ENCODE peak calls at places on chromosomes 16 and 17, in nine cellular contexts. One of them, this sample, is unnamed.

GRCh38 chr17:78977992-78978973 is 1.4 kb downstream of the LGALS3BP start:
- DNase-seq in fibroblast of the aortic adventitia: no peak
- DNase-seq in neural progenitor cell: no peak
- DNase-seq in ovary: peak; percentile 35
- DNase-seq in K562: no peak
- DNase-seq in body of pancreas: no peak
- DNase-seq in mammary epithelial cell: no peak
- DNase-seq in fibroblast of lung: no peak
- DNase-seq in tibial nerve: no peak
- DNase-seq in this sample: no peak

GRCh38 chr17:74873874-74874614 is 1.2 kb upstream of the FDXR start:
- DNase-seq in fibroblast of the aortic adventitia: no peak
- DNase-seq in neural progenitor cell: no peak
- DNase-seq in ovary: no peak
- DNase-seq in K562: no peak
- DNase-seq in body of pancreas: no peak
- DNase-seq in mammary epithelial cell: no peak
- DNase-seq in fibroblast of lung: no peak
- DNase-seq in tibial nerve: no peak
- DNase-seq in this sample: no peak

GRCh38 chr16:56625140-56625942 is at the start of gene MT1E:
- DNase-seq in fibroblast of the aortic adventitia: peak; percentile 82
- DNase-seq in neural progenitor cell: peak; percentile 71
- DNase-seq in ovary: peak; percentile 63
- DNase-seq in K562: no peak
- DNase-seq in body of pancreas: peak; percentile 86
- DNase-seq in mammary epithelial cell: peak; percentile 74
- DNase-seq in fibroblast of lung: peak; percentile 85
- DNase-seq in tibial nerve: peak; percentile 42
- DNase-seq in this sample: no peak

GRCh38 chr16:56341656-56342397 is 83.5 kb downstream of the AMFR start:
- DNase-seq in fibroblast of the aortic adventitia: no peak
- DNase-seq in neural progenitor cell: no peak
- DNase-seq in ovary: no peak
- DNase-seq in K562: no peak
- DNase-seq in body of pancreas: no peak
- DNase-seq in mammary epithelial cell: no peak
- DNase-seq in fibroblast of lung: no peak
- DNase-seq in tibial nerve: no peak
- DNase-seq in this sample: no peak

GRCh38 chr16:73071131-73071940 is 23.4 kb upstream of the ZFHX3 start:
- DNase-seq in fibroblast of the aortic adventitia: peak; percentile 47
- DNase-seq in neural progenitor cell: peak; percentile 73
- DNase-seq in ovary: peak; percentile 59
- DNase-seq in K562: no peak
- DNase-seq in body of pancreas: peak; percentile 68
- DNase-seq in mammary epithelial cell: no peak
- DNase-seq in fibroblast of lung: peak; percentile 49
- DNase-seq in tibial nerve: no peak
- DNase-seq in this sample: no peak

GRCh38 chr17:79668344-79669250 is 57.7 kb upstream of the RBFOX3 start:
- DNase-seq in fibroblast of the aortic adventitia: no peak
- DNase-seq in neural progenitor cell: no peak
- DNase-seq in ovary: no peak
- DNase-seq in K562: no peak
- DNase-seq in body of pancreas: no peak
- DNase-seq in mammary epithelial cell: no peak
- DNase-seq in fibroblast of lung: no peak
- DNase-seq in tibial nerve: no peak
- DNase-seq in this sample: no peak

GRCh38 chr17:66632716-66633115 is 202.2 kb upstream of the CACNG5 start:
- DNase-seq in fibroblast of the aortic adventitia: no peak
- DNase-seq in neural progenitor cell: no peak
- DNase-seq in ovary: no peak
- DNase-seq in K562: no peak
- DNase-seq in body of pancreas: no peak
- DNase-seq in mammary epithelial cell: no peak
- DNase-seq in fibroblast of lung: no peak
- DNase-seq in tibial nerve: no peak
- DNase-seq in this sample: no peak

GRCh38 chr16:78703951-78704350 is 604.5 kb downstream of the WWOX start:
- DNase-seq in fibroblast of the aortic adventitia: no peak
- DNase-seq in neural progenitor cell: no peak
- DNase-seq in ovary: no peak
- DNase-seq in K562: no peak
- DNase-seq in body of pancreas: no peak
- DNase-seq in mammary epithelial cell: no peak
- DNase-seq in fibroblast of lung: peak; percentile 24
- DNase-seq in tibial nerve: no peak
- DNase-seq in this sample: no peak

GRCh38 chr17:68955181-68955841 is at the start of gene ABCA8:
- DNase-seq in fibroblast of the aortic adventitia: peak; percentile 91
- DNase-seq in neural progenitor cell: no peak
- DNase-seq in ovary: peak; percentile 56
- DNase-seq in K562: no peak
- DNase-seq in body of pancreas: peak; percentile 17
- DNase-seq in mammary epithelial cell: no peak
- DNase-seq in fibroblast of lung: peak; percentile 86
- DNase-seq in tibial nerve: peak; percentile 59
- DNase-seq in this sample: peak; percentile 2

GRCh38 chr17:36203335-36203734 is 6.8 kb upstream of the CCL3L1 start:
- DNase-seq in fibroblast of the aortic adventitia: no peak
- DNase-seq in neural progenitor cell: no peak
- DNase-seq in ovary: no peak
- DNase-seq in K562: no peak
- DNase-seq in body of pancreas: no peak
- DNase-seq in mammary epithelial cell: no peak
- DNase-seq in fibroblast of lung: no peak
- DNase-seq in tibial nerve: no peak
- DNase-seq in this sample: no peak

GRCh38 chr17:47999612-48000011 is 28.7 kb downstream of the CDK5RAP3 start:
- DNase-seq in fibroblast of the aortic adventitia: no peak
- DNase-seq in neural progenitor cell: no peak
- DNase-seq in ovary: no peak
- DNase-seq in K562: no peak
- DNase-seq in body of pancreas: no peak
- DNase-seq in mammary epithelial cell: peak; percentile 69
- DNase-seq in fibroblast of lung: no peak
- DNase-seq in tibial nerve: no peak
- DNase-seq in this sample: no peak

GRCh38 chr16:70725912-70726828 is 40.3 kb upstream of the MTSS2 start:
- DNase-seq in fibroblast of the aortic adventitia: peak; percentile 24
- DNase-seq in neural progenitor cell: no peak
- DNase-seq in ovary: peak; percentile 72
- DNase-seq in K562: peak; percentile 46
- DNase-seq in body of pancreas: no peak
- DNase-seq in mammary epithelial cell: no peak
- DNase-seq in fibroblast of lung: peak; percentile 79
- DNase-seq in tibial nerve: no peak
- DNase-seq in this sample: no peak

GRCh38 chr17:36931697-36932382 is 5.4 kb upstream of the LHX1 start:
- DNase-seq in fibroblast of the aortic adventitia: peak; percentile 39
- DNase-seq in neural progenitor cell: no peak
- DNase-seq in ovary: no peak
- DNase-seq in K562: no peak
- DNase-seq in body of pancreas: no peak
- DNase-seq in mammary epithelial cell: no peak
- DNase-seq in fibroblast of lung: peak; percentile 33
- DNase-seq in tibial nerve: no peak
- DNase-seq in this sample: no peak

GRCh38 chr17:57121308-57122042 is 36.4 kb downstream of the AKAP1 start:
- DNase-seq in fibroblast of the aortic adventitia: peak; percentile 42
- DNase-seq in neural progenitor cell: peak; percentile 74
- DNase-seq in ovary: peak; percentile 67
- DNase-seq in K562: peak; percentile 54
- DNase-seq in body of pancreas: peak; percentile 55
- DNase-seq in mammary epithelial cell: no peak
- DNase-seq in fibroblast of lung: peak; percentile 51
- DNase-seq in tibial nerve: peak; percentile 30
- DNase-seq in this sample: no peak

GRCh38 chr17:39867084-39867890 is 715 bp upstream of the ZPBP2 start:
- DNase-seq in fibroblast of the aortic adventitia: no peak
- DNase-seq in neural progenitor cell: no peak
- DNase-seq in ovary: no peak
- DNase-seq in K562: no peak
- DNase-seq in body of pancreas: no peak
- DNase-seq in mammary epithelial cell: no peak
- DNase-seq in fibroblast of lung: no peak
- DNase-seq in tibial nerve: no peak
- DNase-seq in this sample: no peak

GRCh38 chr17:40519089-40519775 is 17.8 kb upstream of the TNS4 start:
- DNase-seq in fibroblast of the aortic adventitia: no peak
- DNase-seq in neural progenitor cell: no peak
- DNase-seq in ovary: no peak
- DNase-seq in K562: no peak
- DNase-seq in body of pancreas: no peak
- DNase-seq in mammary epithelial cell: no peak
- DNase-seq in fibroblast of lung: no peak
- DNase-seq in tibial nerve: no peak
- DNase-seq in this sample: no peak

GRCh38 chr17:7561028-7561575 is 617 bp upstream of the SENP3 start:
- DNase-seq in fibroblast of the aortic adventitia: peak; percentile 80
- DNase-seq in neural progenitor cell: peak; percentile 95
- DNase-seq in ovary: peak; percentile 93
- DNase-seq in K562: peak; percentile 78
- DNase-seq in body of pancreas: peak; percentile 96
- DNase-seq in mammary epithelial cell: peak; percentile 87
- DNase-seq in fibroblast of lung: peak; percentile 77
- DNase-seq in tibial nerve: peak; percentile 87
- DNase-seq in this sample: no peak
- TF ChIP-seq CTCF in fibroblast of the aortic adventitia: peak; percentile 85
- TF ChIP-seq CTCF in neural progenitor cell: peak; percentile 66
- TF ChIP-seq CTCF in ovary: peak; percentile 89
- TF ChIP-seq CTCF in K562: peak; percentile 76
- TF ChIP-seq CTCF in body of pancreas: peak; percentile 82
- TF ChIP-seq CTCF in mammary epithelial cell: peak; percentile 82
- TF ChIP-seq CTCF in fibroblast of lung: peak; percentile 55
- TF ChIP-seq CTCF in tibial nerve: peak; percentile 87
- TF ChIP-seq CTCF in this sample: peak; percentile 61

GRCh38 chr16:66881560-66881959 is 1.2 kb downstream of the PDP2 start:
- DNase-seq in fibroblast of the aortic adventitia: no peak
- DNase-seq in neural progenitor cell: no peak
- DNase-seq in ovary: no peak
- DNase-seq in K562: no peak
- DNase-seq in body of pancreas: no peak
- DNase-seq in mammary epithelial cell: no peak
- DNase-seq in fibroblast of lung: no peak
- DNase-seq in tibial nerve: no peak
- DNase-seq in this sample: no peak
- H3K4me3 ChIP-seq in fibroblast of the aortic adventitia: peak overlapping the region; percentile 93
- H3K4me3 ChIP-seq in neural progenitor cell: peak overlapping the region; percentile 62
- H3K4me3 ChIP-seq in ovary: peak overlapping the region; percentile 62
- H3K4me3 ChIP-seq in K562: peak overlapping the region; percentile 25
- H3K4me3 ChIP-seq in body of pancreas: no peak overlapping the region
- H3K4me3 ChIP-seq in mammary epithelial cell: peak overlapping the region; percentile 81
- H3K4me3 ChIP-seq in fibroblast of lung: peak overlapping the region; percentile 85
- H3K4me3 ChIP-seq in tibial nerve: peak overlapping the region; percentile 98
- H3K4me3 ChIP-seq in this sample: peak overlapping the region; percentile 91

GRCh38 chr16:88060524-88061219 is 109.4 kb downstream of the BANP start:
- DNase-seq in fibroblast of the aortic adventitia: no peak
- DNase-seq in neural progenitor cell: peak; percentile 1
- DNase-seq in ovary: peak; percentile 20
- DNase-seq in K562: peak; percentile 44
- DNase-seq in body of pancreas: no peak
- DNase-seq in mammary epithelial cell: no peak
- DNase-seq in fibroblast of lung: no peak
- DNase-seq in tibial nerve: no peak
- DNase-seq in this sample: no peak
- TF ChIP-seq CTCF in fibroblast of the aortic adventitia: no peak
- TF ChIP-seq CTCF in neural progenitor cell: peak; percentile 26
- TF ChIP-seq CTCF in ovary: no peak
- TF ChIP-seq CTCF in K562: peak; percentile 27
- TF ChIP-seq CTCF in body of pancreas: no peak
- TF ChIP-seq CTCF in mammary epithelial cell: no peak
- TF ChIP-seq CTCF in fibroblast of lung: no peak
- TF ChIP-seq CTCF in tibial nerve: no peak
- TF ChIP-seq CTCF in this sample: peak; percentile 2

GRCh38 chr16:69698404-69698803 is 28.0 kb downstream of the NQO1 start:
- DNase-seq in fibroblast of the aortic adventitia: no peak
- DNase-seq in neural progenitor cell: no peak
- DNase-seq in ovary: no peak
- DNase-seq in K562: no peak
- DNase-seq in body of pancreas: no peak
- DNase-seq in mammary epithelial cell: no peak
- DNase-seq in fibroblast of lung: no peak
- DNase-seq in tibial nerve: no peak
- DNase-seq in this sample: no peak

GRCh38 chr16:69699915-69700314 is 26.4 kb downstream of the NQO1 start:
- DNase-seq in fibroblast of the aortic adventitia: no peak
- DNase-seq in neural progenitor cell: no peak
- DNase-seq in ovary: no peak
- DNase-seq in K562: no peak
- DNase-seq in body of pancreas: no peak
- DNase-seq in mammary epithelial cell: no peak
- DNase-seq in fibroblast of lung: no peak
- DNase-seq in tibial nerve: no peak
- DNase-seq in this sample: no peak

GRCh38 chr16:69703638-69704037 is 22.7 kb downstream of the NQO1 start:
- DNase-seq in fibroblast of the aortic adventitia: peak; percentile 45
- DNase-seq in neural progenitor cell: no peak
- DNase-seq in ovary: no peak
- DNase-seq in K562: no peak
- DNase-seq in body of pancreas: no peak
- DNase-seq in mammary epithelial cell: no peak
- DNase-seq in fibroblast of lung: peak; percentile 47
- DNase-seq in tibial nerve: no peak
- DNase-seq in this sample: no peak

GRCh38 chr16:69701452-69701851 is 24.9 kb downstream of the NQO1 start:
- DNase-seq in fibroblast of the aortic adventitia: no peak
- DNase-seq in neural progenitor cell: no peak
- DNase-seq in ovary: no peak
- DNase-seq in K562: no peak
- DNase-seq in body of pancreas: no peak
- DNase-seq in mammary epithelial cell: no peak
- DNase-seq in fibroblast of lung: no peak
- DNase-seq in tibial nerve: no peak
- DNase-seq in this sample: no peak

GRCh38 chr16:69701866-69702265 is 24.5 kb downstream of the NQO1 start:
- DNase-seq in fibroblast of the aortic adventitia: no peak
- DNase-seq in neural progenitor cell: no peak
- DNase-seq in ovary: no peak
- DNase-seq in K562: no peak
- DNase-seq in body of pancreas: no peak
- DNase-seq in mammary epithelial cell: no peak
- DNase-seq in fibroblast of lung: no peak
- DNase-seq in tibial nerve: no peak
- DNase-seq in this sample: no peak
- H3K4me3 ChIP-seq in fibroblast of the aortic adventitia: no peak overlapping the region
- H3K4me3 ChIP-seq in neural progenitor cell: no peak overlapping the region
- H3K4me3 ChIP-seq in ovary: no peak overlapping the region
- H3K4me3 ChIP-seq in K562: no peak overlapping the region
- H3K4me3 ChIP-seq in body of pancreas: no peak overlapping the region
- H3K4me3 ChIP-seq in mammary epithelial cell: no peak overlapping the region
- H3K4me3 ChIP-seq in fibroblast of lung: no peak overlapping the region
- H3K4me3 ChIP-seq in tibial nerve: no peak overlapping the region
- H3K4me3 ChIP-seq in this sample: no peak overlapping the region

DNA sequence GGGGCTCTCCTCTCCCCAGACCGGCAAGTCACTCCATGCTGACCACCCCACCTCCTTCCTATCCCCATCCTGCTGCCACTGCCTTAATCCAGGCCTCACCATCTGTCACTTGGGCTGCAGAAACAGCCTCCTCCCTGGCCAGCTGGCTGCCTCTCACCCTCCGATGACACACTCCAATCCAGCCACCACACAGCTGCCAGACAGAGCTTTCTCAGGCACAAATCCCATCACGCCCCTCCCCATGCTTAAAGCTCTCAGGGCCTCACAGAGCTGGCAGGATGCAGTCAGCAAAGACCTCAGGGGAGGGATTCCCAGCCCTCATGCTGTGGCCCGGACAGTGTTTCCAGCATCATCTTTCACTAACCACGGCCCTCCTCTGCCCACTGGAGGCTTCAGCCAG is 13.7 kb downstream of the CAMKK1 start:
- DNase-seq in fibroblast of the aortic adventitia: peak; percentile 67
- DNase-seq in neural progenitor cell: peak; percentile 89
- DNase-seq in ovary: no peak
- DNase-seq in K562: no peak
- DNase-seq in body of pancreas: no peak
- DNase-seq in mammary epithelial cell: no peak
- DNase-seq in fibroblast of lung: peak; percentile 73
- DNase-seq in tibial nerve: no peak
- DNase-seq in this sample: no peak
- TF ChIP-seq CTCF in fibroblast of the aortic adventitia: no peak
- TF ChIP-seq CTCF in neural progenitor cell: no peak
- TF ChIP-seq CTCF in ovary: no peak
- TF ChIP-seq CTCF in K562: no peak
- TF ChIP-seq CTCF in body of pancreas: no peak
- TF ChIP-seq CTCF in mammary epithelial cell: no peak
- TF ChIP-seq CTCF in fibroblast of lung: no peak
- TF ChIP-seq CTCF in tibial nerve: no peak
- TF ChIP-seq CTCF in this sample: no peak

This sample was measured in HFF-Myc.